ENCODE peak calls at places on chromosome 4, in five cellular contexts. H is fibroblast of lung, A is adrenal gland, P is nephron progenitor cell, B is colonic mucosa. M is an unnamed sample.

GRCh38 chr4:87005690-87006461 is 71.1 kb downstream of the AFF1 start:
- DNase-seq in H (peak), A (no peak), P (no peak), B (peak), M (peak)

GRCh38 chr4:5956285-5957021 is 61.8 kb downstream of the C4orf50 start:
- DNase-seq in H (no peak), A (peak), P (peak), B (no peak), M (peak)

GRCh38 chr4:139988863-139989765 is 164.9 kb downstream of the MAML3 start:
- DNase-seq in H (peak), A (peak), P (no peak), B (no peak), M (no peak)

GRCh38 chr4:53558981-53559620 is 32.2 kb downstream of the LNX1 start:
- DNase-seq in H (no peak), A (no peak), P (no peak), B (no peak), M (no peak)

GRCh38 chr4:37157403-37158167 is 87.0 kb upstream of the NWD2 start:
- DNase-seq in H (no peak), A (no peak), P (no peak), B (no peak), M (no peak)

GRCh38 chr4:114598191-114599121 is at the start of gene UGT8:
- DNase-seq in H (peak), A (no peak), P (peak), B (peak), M (peak)

GRCh38 chr4:146232131-146232722 is 17.9 kb downstream of the REELD1 start:
- DNase-seq in H (no peak), A (no peak), P (no peak), B (peak), M (no peak)

GRCh38 chr4:170374770-170375169 is 285.0 kb upstream of the AADAT start:
- DNase-seq in H (no peak), A (peak), P (peak), B (peak), M (peak)

GRCh38 chr4:2962614-2963184 is 507 bp downstream of the NOP14 start:
- DNase-seq in H (peak), A (peak), P (peak), B (peak), M (peak)

GRCh38 chr4:17898553-17898952 is 87.8 kb downstream of the NCAPG start:
- DNase-seq in H (no peak), A (no peak), P (no peak), B (no peak), M (no peak)

GRCh38 chr4:3257691-3258482 is 8.9 kb downstream of the MSANTD1 start:
- DNase-seq in H (peak), A (no peak), P (no peak), B (peak), M (peak)

GRCh38 chr4:154332681-154333421 is 158.7 kb downstream of the DCHS2 start:
- DNase-seq in H (peak), A (peak), P (peak), B (peak), M (peak)
- TF ChIP-seq CTCF in H (peak), A (no peak), P (no peak), B (no peak), M (peak)

DNA sequence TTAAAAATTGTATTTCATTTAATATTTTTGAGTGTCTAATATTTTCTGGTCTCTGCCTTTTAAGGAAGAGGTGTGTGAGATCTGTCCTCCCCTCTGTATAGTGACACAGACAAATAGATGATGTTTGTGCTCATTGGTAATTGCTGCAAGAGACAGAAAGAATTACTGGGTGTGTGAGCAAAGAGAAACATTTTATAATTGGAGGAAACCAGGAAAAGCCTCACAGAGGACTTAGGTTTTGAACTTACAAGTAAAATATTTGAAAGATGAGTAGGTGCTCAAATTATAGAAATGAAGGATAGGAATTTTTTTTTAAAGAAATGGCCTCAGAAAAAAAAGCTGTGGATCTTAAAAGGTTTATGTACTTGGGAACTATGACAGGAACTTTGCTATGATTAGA is 149.8 kb downstream of the SPCS3 start:
- DNase-seq in H (no peak), A (no peak), P (no peak), B (no peak), M (no peak)
- TF ChIP-seq CTCF in H (no peak), A (no peak), P (no peak), B (no peak), M (no peak)

GRCh38 chr4:12595489-12595888 is 888.7 kb downstream of the RAB28 start:
- DNase-seq in H (no peak), A (no peak), P (no peak), B (no peak), M (peak)

DNA sequence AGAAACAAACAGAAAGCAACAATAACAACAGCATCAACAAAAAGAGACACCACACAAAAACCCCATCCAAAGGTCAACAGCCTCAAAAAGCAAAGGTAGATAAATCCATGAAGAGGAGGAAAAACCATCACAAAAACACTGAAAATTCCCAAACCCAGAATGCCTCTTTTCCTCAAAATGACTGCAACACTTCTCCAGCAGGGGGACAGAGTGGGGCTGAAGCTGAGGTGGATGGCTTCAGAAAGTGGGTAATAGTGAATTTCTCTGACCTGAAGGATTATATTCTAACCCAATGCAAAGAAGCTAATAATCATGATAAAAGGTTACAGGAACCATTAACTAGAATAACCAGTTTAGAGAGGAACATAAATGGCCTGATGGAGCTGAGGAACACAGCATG is 888.2 kb downstream of the RAB28 start:
- DNase-seq in H (no peak), A (no peak), P (no peak), B (no peak), M (no peak)
- TF ChIP-seq CTCF in H (no peak), A (no peak), P (no peak), B (no peak), M (peak)

GRCh38 chr4:189802884-189803283 is 137.8 kb upstream of the FRG1 start:
- DNase-seq in H (no peak), A (no peak), P (no peak), B (no peak), M (no peak)
- TF ChIP-seq CTCF in H (no peak), A (no peak), P (no peak), B (no peak), M (peak)

DNA sequence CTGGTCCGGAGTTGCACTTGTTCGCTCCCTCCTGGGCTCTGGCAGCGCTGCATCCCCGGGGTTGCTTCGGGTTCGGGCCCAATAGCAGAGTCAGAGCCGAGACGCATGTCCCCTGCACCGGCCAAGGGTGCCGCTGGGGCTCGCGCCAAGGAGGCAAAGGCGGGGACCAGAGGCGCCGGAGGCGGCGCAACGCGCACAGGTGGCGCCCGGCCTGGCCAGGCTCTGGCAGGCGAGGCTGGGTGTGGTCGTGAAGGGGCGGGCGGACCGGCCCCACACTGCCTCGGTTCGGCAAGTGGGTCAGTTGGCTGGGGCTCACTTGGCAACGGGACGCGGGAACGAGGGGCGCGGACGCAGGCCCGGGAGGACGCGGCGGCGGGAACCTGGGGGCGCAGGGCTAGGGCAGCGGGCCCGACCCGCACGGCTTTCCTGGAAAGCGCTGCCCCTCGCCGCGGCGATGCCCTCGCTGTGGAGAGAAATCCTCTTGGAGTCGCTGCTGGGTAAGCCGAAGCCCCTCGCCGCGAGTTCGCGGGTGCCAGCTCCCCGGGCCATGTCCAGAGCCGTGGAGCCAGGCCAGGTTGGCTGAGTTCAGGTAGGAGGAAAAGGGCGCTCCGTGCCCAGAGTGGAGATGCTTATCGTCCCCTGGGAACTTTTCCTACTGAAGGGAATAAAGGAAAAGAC is at the start of gene CWH43:
- DNase-seq in H (no peak), A (no peak), P (peak), B (peak), M (peak)
- TF ChIP-seq CTCF in H (no peak), A (no peak), P (no peak), B (no peak), M (peak)

GRCh38 chr4:142875117-142875516 is 29.0 kb upstream of the INPP4B start:
- DNase-seq in H (no peak), A (no peak), P (no peak), B (no peak), M (peak)

GRCh38 chr4:142874684-142875083 is 28.6 kb upstream of the INPP4B start:
- DNase-seq in H (no peak), A (no peak), P (no peak), B (no peak), M (no peak)
- TF ChIP-seq CTCF in H (no peak), A (no peak), P (no peak), B (no peak), M (peak)

DNA sequence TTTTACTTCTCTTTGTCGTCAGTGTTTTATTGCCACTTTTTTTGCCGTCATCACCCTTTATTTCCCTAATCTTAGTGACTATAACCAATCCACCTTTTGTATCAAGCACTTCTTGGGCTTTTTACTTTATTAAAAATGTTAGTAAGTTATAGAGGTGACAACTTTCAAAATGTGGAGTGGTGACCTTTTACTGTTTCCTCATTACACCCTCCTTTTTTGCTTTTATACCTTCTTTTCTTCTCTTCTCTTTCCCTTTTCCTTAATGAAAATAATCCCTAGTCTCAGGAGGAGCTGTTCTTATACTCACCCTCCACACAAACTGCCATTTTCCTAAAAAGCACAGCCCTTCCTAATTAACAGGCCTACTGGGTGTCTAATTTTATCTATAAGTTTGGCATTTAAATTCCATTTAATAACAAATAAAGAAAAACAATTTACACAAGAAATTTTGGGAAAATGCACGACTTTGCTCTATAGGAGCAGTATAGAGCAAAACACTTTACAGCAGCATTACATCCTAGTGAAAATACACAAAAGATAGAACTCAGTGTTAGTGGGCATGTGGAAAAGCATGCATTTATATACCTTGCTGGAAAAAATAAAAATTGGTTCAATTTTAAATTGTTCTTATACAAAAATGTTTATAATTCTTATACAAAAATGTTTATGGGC is 27.3 kb downstream of the BBS12 start:
- DNase-seq in H (peak), A (no peak), P (no peak), B (no peak), M (no peak)
- TF ChIP-seq CTCF in H (peak), A (no peak), P (peak), B (no peak), M (peak)

GRCh38 chr4:143254479-143255216 is 69.9 kb downstream of the USP38 start:
- DNase-seq in H (no peak), A (no peak), P (peak), B (no peak), M (no peak)
- TF ChIP-seq CTCF in H (no peak), A (no peak), P (no peak), B (no peak), M (no peak)

DNA sequence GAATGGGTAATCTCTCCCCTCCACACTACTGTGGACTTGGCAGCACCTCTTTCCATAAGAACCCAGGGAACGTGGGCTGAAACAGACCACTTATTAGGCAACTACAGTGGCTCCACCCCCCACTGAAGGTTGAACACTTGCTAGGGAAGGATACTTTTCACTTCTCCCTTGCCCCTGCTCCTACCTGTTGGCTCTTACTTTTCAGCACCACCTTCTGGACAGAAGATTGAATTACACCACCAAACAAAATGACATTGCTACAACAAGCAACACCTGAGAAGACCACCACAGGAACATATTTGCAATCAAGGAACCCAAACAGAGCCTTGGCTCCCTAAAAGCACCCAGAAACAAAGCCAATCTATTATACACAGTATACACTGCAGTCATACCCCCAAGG is 132.1 kb upstream of the CXCL13 start:
- DNase-seq in H (peak), A (no peak), P (no peak), B (no peak), M (no peak)
- TF ChIP-seq CTCF in H (peak), A (peak), P (peak), B (peak), M (peak)